ENCODE peak calls at places on chromosome 15, in four cellular contexts. One of them, this sample, is unnamed.

GRCh38 chr15:44734839-44735481 is 1.4 kb upstream of the TRIM69 start:
- DNase-seq in fibroblast of lung: no peak
- DNase-seq in body of pancreas: no peak
- DNase-seq in MM.1S: no peak
- DNase-seq in this sample: no peak

GRCh38 chr15:38589502-38589901 is 24.9 kb upstream of the RASGRP1 start:
- DNase-seq in MM.1S: no peak
- DNase-seq in body of pancreas: no peak
- DNase-seq in fibroblast of lung: peak
- DNase-seq in this sample: no peak

GRCh38 chr15:34837246-34838016 is 42.1 kb upstream of the ACTC1 start:
- DNase-seq in fibroblast of lung: peak
- DNase-seq in body of pancreas: no peak
- DNase-seq in MM.1S: no peak
- DNase-seq in this sample: no peak

GRCh38 chr15:45338417-45338816 is 39.9 kb downstream of the GATM start:
- DNase-seq in fibroblast of lung: no peak
- DNase-seq in body of pancreas: no peak
- DNase-seq in MM.1S: no peak
- DNase-seq in this sample: peak

GRCh38 chr15:81195339-81195864 is 1.3 kb upstream of the IL16 start:
- DNase-seq in body of pancreas: no peak
- DNase-seq in MM.1S: no peak
- DNase-seq in fibroblast of lung: no peak
- DNase-seq in this sample: no peak

GRCh38 chr15:80835338-80835737 is 56.2 kb downstream of the CEMIP start:
- DNase-seq in MM.1S: no peak
- DNase-seq in body of pancreas: no peak
- DNase-seq in fibroblast of lung: no peak
- DNase-seq in this sample: no peak

GRCh38 chr15:39691229-39691628 is 91.4 kb downstream of the FSIP1 start:
- DNase-seq in MM.1S: no peak
- DNase-seq in body of pancreas: peak
- DNase-seq in fibroblast of lung: no peak
- DNase-seq in this sample: no peak

GRCh38 chr15:66603301-66604179 is 37.7 kb upstream of the LCTL start:
- DNase-seq in body of pancreas: peak
- DNase-seq in MM.1S: peak
- DNase-seq in fibroblast of lung: peak
- DNase-seq in this sample: peak

GRCh38 chr15:49718234-49718633 is 97.4 kb downstream of the DTWD1 start:
- DNase-seq in MM.1S: no peak
- DNase-seq in fibroblast of lung: peak
- DNase-seq in body of pancreas: no peak
- DNase-seq in this sample: no peak

GRCh38 chr15:41899854-41900442 is 6.1 kb upstream of the SPTBN5 start:
- DNase-seq in fibroblast of lung: no peak
- DNase-seq in MM.1S: no peak
- DNase-seq in body of pancreas: no peak
- DNase-seq in this sample: no peak

GRCh38 chr15:89666147-89666857 is 11.0 kb upstream of the KIF7 start:
- DNase-seq in fibroblast of lung: no peak
- DNase-seq in MM.1S: no peak
- DNase-seq in body of pancreas: no peak
- DNase-seq in this sample: no peak

GRCh38 chr15:75620776-75621536 is 4.6 kb downstream of the SNUPN start:
- DNase-seq in fibroblast of lung: peak
- DNase-seq in MM.1S: no peak
- DNase-seq in body of pancreas: peak
- DNase-seq in this sample: no peak

GRCh38 chr15:27527490-27528067 is 556.6 kb downstream of the GABRG3 start:
- DNase-seq in fibroblast of lung: no peak
- DNase-seq in body of pancreas: no peak
- DNase-seq in MM.1S: no peak
- DNase-seq in this sample: peak

GRCh38 chr15:98799461-98799971 is 151.2 kb downstream of the IGF1R start:
- DNase-seq in MM.1S: no peak
- DNase-seq in fibroblast of lung: no peak
- DNase-seq in body of pancreas: peak
- DNase-seq in this sample: no peak

GRCh38 chr15:48500595-48500994 is 144.9 kb downstream of the FBN1 start:
- DNase-seq in MM.1S: no peak
- DNase-seq in body of pancreas: no peak
- DNase-seq in fibroblast of lung: no peak
- DNase-seq in this sample: no peak

GRCh38 chr15:40282870-40283614 is at the start of gene ANKRD63:
- DNase-seq in fibroblast of lung: no peak
- DNase-seq in body of pancreas: no peak
- DNase-seq in MM.1S: no peak
- DNase-seq in this sample: no peak

GRCh38 chr15:58267026-58267425 is 128.8 kb downstream of the AQP9 start:
- DNase-seq in fibroblast of lung: no peak
- DNase-seq in body of pancreas: no peak
- DNase-seq in MM.1S: no peak
- DNase-seq in this sample: no peak

GRCh38 chr15:77546050-77546501 is 86.6 kb downstream of the LINGO1 start:
- DNase-seq in body of pancreas: no peak
- DNase-seq in MM.1S: no peak
- DNase-seq in fibroblast of lung: peak
- DNase-seq in this sample: no peak

GRCh38 chr15:38144921-38145320 is 107.7 kb upstream of the SPRED1 start:
- DNase-seq in fibroblast of lung: peak
- DNase-seq in body of pancreas: no peak
- DNase-seq in MM.1S: no peak
- DNase-seq in this sample: no peak

GRCh38 chr15:41507820-41508290 is 5.8 kb downstream of the LTK start:
- DNase-seq in MM.1S: no peak
- DNase-seq in fibroblast of lung: no peak
- DNase-seq in body of pancreas: peak
- DNase-seq in this sample: no peak

GRCh38 chr15:78640840-78641733 is at the start of gene CHRNB4:
- DNase-seq in fibroblast of lung: no peak
- DNase-seq in MM.1S: no peak
- DNase-seq in body of pancreas: no peak
- DNase-seq in this sample: no peak

GRCh38 chr15:66472176-66472999 is 25.2 kb downstream of the SNAPC5 start:
- DNase-seq in fibroblast of lung: peak
- DNase-seq in body of pancreas: no peak
- DNase-seq in MM.1S: peak
- DNase-seq in this sample: peak

GRCh38 chr15:101173233-101174119 is 78.4 kb downstream of the CHSY1 start:
- DNase-seq in body of pancreas: no peak
- DNase-seq in fibroblast of lung: no peak
- DNase-seq in MM.1S: no peak
- DNase-seq in this sample: no peak
- H3K4me3 ChIP-seq in body of pancreas: no peak
- H3K4me3 ChIP-seq in fibroblast of lung: no peak
- H3K4me3 ChIP-seq in MM.1S: no peak
- H3K4me3 ChIP-seq in this sample: no peak

GRCh38 chr15:31039961-31040360 is 48.5 kb upstream of the MTMR10 start:
- DNase-seq in fibroblast of lung: no peak
- DNase-seq in MM.1S: no peak
- DNase-seq in body of pancreas: no peak
- DNase-seq in this sample: no peak

GRCh38 chr15:31042731-31043130 is 51.3 kb upstream of the MTMR10 start:
- DNase-seq in MM.1S: no peak
- DNase-seq in fibroblast of lung: no peak
- DNase-seq in body of pancreas: no peak
- DNase-seq in this sample: no peak

GRCh38 chr15:31037731-31038477 is 46.5 kb upstream of the MTMR10 start:
- DNase-seq in fibroblast of lung: no peak
- DNase-seq in body of pancreas: no peak
- DNase-seq in MM.1S: no peak
- DNase-seq in this sample: no peak

GRCh38 chr15:31041610-31042009 is 50.2 kb upstream of the MTMR10 start:
- DNase-seq in fibroblast of lung: no peak
- DNase-seq in body of pancreas: no peak
- DNase-seq in MM.1S: no peak
- DNase-seq in this sample: no peak

GRCh38 chr15:31040611-31041010 is 49.2 kb upstream of the MTMR10 start:
- DNase-seq in MM.1S: no peak
- DNase-seq in fibroblast of lung: no peak
- DNase-seq in body of pancreas: no peak
- DNase-seq in this sample: no peak
- H3K4me3 ChIP-seq in MM.1S: no peak
- H3K4me3 ChIP-seq in fibroblast of lung: no peak
- H3K4me3 ChIP-seq in body of pancreas: no peak
- H3K4me3 ChIP-seq in this sample: no peak

GRCh38 chr15:68085052-68085451 is 30.9 kb downstream of the PIAS1 start:
- DNase-seq in fibroblast of lung: peak
- DNase-seq in MM.1S: no peak
- DNase-seq in body of pancreas: no peak
- DNase-seq in this sample: no peak
- H3K4me3 ChIP-seq in fibroblast of lung: no peak
- H3K4me3 ChIP-seq in MM.1S: no peak
- H3K4me3 ChIP-seq in body of pancreas: no peak
- H3K4me3 ChIP-seq in this sample: no peak

GRCh38 chr15:72271221-72271620 is 1.1 kb downstream of the PARP6 start:
- DNase-seq in MM.1S: no peak
- DNase-seq in fibroblast of lung: no peak
- DNase-seq in body of pancreas: no peak
- DNase-seq in this sample: no peak
- H3K4me3 ChIP-seq in MM.1S: peak
- H3K4me3 ChIP-seq in fibroblast of lung: peak
- H3K4me3 ChIP-seq in body of pancreas: no peak
- H3K4me3 ChIP-seq in this sample: peak

GRCh38 chr15:25056484-25057429 is 102.0 kb downstream of the SNRPN start:
- DNase-seq in body of pancreas: peak
- DNase-seq in fibroblast of lung: no peak
- DNase-seq in MM.1S: no peak
- DNase-seq in this sample: no peak

GRCh38 chr15:25059698-25060471 is 105.1 kb downstream of the SNRPN start:
- DNase-seq in MM.1S: no peak
- DNase-seq in fibroblast of lung: no peak
- DNase-seq in body of pancreas: peak
- DNase-seq in this sample: no peak

GRCh38 chr15:25060472-25060803 is 105.7 kb downstream of the SNRPN start:
- DNase-seq in body of pancreas: peak
- DNase-seq in MM.1S: no peak
- DNase-seq in fibroblast of lung: no peak
- DNase-seq in this sample: no peak

GRCh38 chr15:25057574-25057973 is 102.8 kb downstream of the SNRPN start:
- DNase-seq in fibroblast of lung: no peak
- DNase-seq in body of pancreas: no peak
- DNase-seq in MM.1S: no peak
- DNase-seq in this sample: no peak

GRCh38 chr15:25058080-25058785 is 103.4 kb downstream of the SNRPN start:
- DNase-seq in body of pancreas: peak
- DNase-seq in fibroblast of lung: no peak
- DNase-seq in MM.1S: no peak
- DNase-seq in this sample: no peak
- H3K4me3 ChIP-seq in body of pancreas: no peak
- H3K4me3 ChIP-seq in fibroblast of lung: no peak
- H3K4me3 ChIP-seq in MM.1S: no peak
- H3K4me3 ChIP-seq in this sample: no peak

DNA sequence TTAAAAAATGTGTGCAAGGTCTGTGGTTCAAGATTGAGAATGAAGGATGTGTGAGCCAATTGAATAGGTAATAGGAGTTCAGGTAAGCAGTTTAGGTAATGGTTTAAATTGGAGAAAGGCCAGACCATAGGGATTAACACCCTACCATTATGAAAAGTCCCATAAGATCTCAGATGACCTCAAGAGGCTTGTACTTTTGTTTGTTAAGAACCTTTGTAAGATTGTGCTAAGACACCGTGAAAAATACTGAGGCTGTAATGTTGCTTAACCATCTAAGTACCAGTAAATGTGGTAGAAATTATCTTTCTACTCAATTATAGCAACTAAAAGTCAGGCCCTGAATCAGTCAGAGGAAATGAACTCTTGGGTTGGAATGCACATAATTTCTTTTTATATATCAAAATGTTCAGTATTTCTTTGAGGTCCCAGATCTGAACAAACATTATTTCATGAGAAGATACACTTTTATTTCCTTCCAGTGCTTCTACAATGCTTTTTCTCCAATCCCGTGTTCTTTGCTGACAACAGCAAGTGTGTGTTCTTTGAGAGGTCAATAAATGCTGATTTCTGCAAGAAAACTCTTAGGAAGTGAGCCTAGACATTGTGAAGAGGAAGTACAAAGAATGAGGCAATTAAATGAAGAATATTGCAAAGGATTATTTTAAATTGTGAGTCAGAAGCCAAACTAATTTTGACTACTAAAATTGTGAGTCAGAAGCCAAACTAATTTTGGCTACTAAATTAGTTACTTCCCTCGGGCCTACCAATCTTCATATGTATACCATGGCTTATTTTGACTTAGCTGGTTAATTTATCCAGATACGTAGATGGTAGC is 66.5 kb downstream of the TCF12 start:
- DNase-seq in body of pancreas: no peak
- DNase-seq in fibroblast of lung: peak
- DNase-seq in MM.1S: no peak
- DNase-seq in this sample: no peak
- H3K4me3 ChIP-seq in body of pancreas: no peak
- H3K4me3 ChIP-seq in fibroblast of lung: no peak
- H3K4me3 ChIP-seq in MM.1S: no peak
- H3K4me3 ChIP-seq in this sample: no peak

DNA sequence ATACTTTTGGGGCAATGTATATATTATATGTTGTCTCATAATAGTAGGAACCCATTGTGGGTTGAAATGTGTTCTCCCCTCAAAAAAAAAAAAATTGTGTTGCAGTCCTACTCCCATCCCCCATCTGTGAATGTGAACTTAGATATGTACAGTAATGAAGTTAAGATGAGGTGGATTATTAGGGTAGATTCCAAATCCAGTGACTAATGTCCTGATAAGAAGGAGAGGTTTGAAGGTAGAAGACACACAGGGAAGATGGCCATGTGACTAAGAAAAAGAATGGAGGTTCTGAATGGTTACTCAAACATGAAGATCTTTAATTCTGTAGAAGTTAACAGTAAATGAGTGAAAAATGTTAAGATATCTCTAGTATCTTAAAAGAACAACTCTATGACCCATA is 3.0 kb upstream of the ATOSA start:
- DNase-seq in body of pancreas: no peak
- DNase-seq in MM.1S: no peak
- DNase-seq in fibroblast of lung: no peak
- DNase-seq in this sample: no peak
- H3K4me3 ChIP-seq in body of pancreas: no peak
- H3K4me3 ChIP-seq in MM.1S: peak
- H3K4me3 ChIP-seq in fibroblast of lung: no peak
- H3K4me3 ChIP-seq in this sample: no peak

GRCh38 chr15:64381000-64381751 is at the start of gene PCLAF:
- DNase-seq in body of pancreas: peak
- DNase-seq in MM.1S: peak
- DNase-seq in fibroblast of lung: peak
- DNase-seq in this sample: peak

GRCh38 chr15:64383760-64384159 is 2.5 kb upstream of the PCLAF start:
- DNase-seq in MM.1S: no peak
- DNase-seq in body of pancreas: no peak
- DNase-seq in fibroblast of lung: no peak
- DNase-seq in this sample: no peak

GRCh38 chr15:64379216-64379960 is 1.9 kb downstream of the PCLAF start:
- DNase-seq in body of pancreas: no peak
- DNase-seq in MM.1S: no peak
- DNase-seq in fibroblast of lung: no peak
- DNase-seq in this sample: no peak
- H3K4me3 ChIP-seq in body of pancreas: no peak
- H3K4me3 ChIP-seq in MM.1S: peak
- H3K4me3 ChIP-seq in fibroblast of lung: peak
- H3K4me3 ChIP-seq in this sample: peak

GRCh38 chr15:71780349-71780976 is 29.9 kb upstream of the NR2E3 start:
- DNase-seq in body of pancreas: peak
- DNase-seq in MM.1S: peak
- DNase-seq in fibroblast of lung: peak
- DNase-seq in this sample: peak
- H3K4me3 ChIP-seq in body of pancreas: no peak
- H3K4me3 ChIP-seq in MM.1S: peak
- H3K4me3 ChIP-seq in fibroblast of lung: no peak
- H3K4me3 ChIP-seq in this sample: no peak